ENCODE peak calls at places on chromosome 22, in six cellular contexts. Z is GM19239, Q is SW 1271, Y is midbrain, J is esophagus muscularis mucosa, U is mesothelial cell of epicardium. S is an unnamed sample.
A peak's percentile ranks its signal among the peaks of the same experiment; 100 is the strongest.

GRCh38 chr22:23182289-23183106 is 2.2 kb downstream of the BCR start:
- DNase-seq in Q (no peak), Z (no peak), U (no peak), J (no peak), Y (peak; percentile 13), S (peak; percentile 56)

GRCh38 chr22:30279389-30279788 is 9.9 kb downstream of the CASTOR1 start:
- DNase-seq in J (no peak), Q (no peak), Y (no peak), Z (no peak), U (no peak), S (no peak)

GRCh38 chr22:46500201-46500600 is 37.2 kb downstream of the CELSR1 start:
- DNase-seq in U (no peak), Q (no peak), Y (peak; percentile 24), J (no peak), Z (no peak), S (no peak)

GRCh38 chr22:45804986-45805325 is 133.3 kb downstream of the ATXN10 start:
- DNase-seq in Z (no peak), Q (peak; percentile 95), J (no peak), Y (no peak), U (no peak), S (no peak)

GRCh38 chr22:25111579-25112517 is 87.8 kb upstream of the CRYBB3 start:
- DNase-seq in Q (no peak), Z (no peak), U (no peak), J (no peak), Y (peak; percentile 27), S (no peak)

GRCh38 chr22:35963237-35963810 is 65.3 kb downstream of the RBFOX2 start:
- DNase-seq in Z (no peak), J (no peak), Y (no peak), U (no peak), Q (no peak), S (no peak)

GRCh38 chr22:41444360-41445170 is 2.0 kb downstream of the TOB2 start:
- DNase-seq in Q (peak; percentile 94), J (peak; percentile 98), Y (peak; percentile 90), Z (peak; percentile 81), U (peak; percentile 92), S (peak; percentile 78)

GRCh38 chr22:33823552-33823951 is 96.7 kb downstream of the LARGE1 start:
- DNase-seq in Z (no peak), U (no peak), J (no peak), Q (no peak), Y (no peak), S (no peak)

GRCh38 chr22:26550498-26551033 is 38.3 kb upstream of the TFIP11 start:
- DNase-seq in Q (peak; percentile 34), Y (peak; percentile 53), U (no peak), Z (no peak), J (no peak), S (no peak)

GRCh38 chr22:43750751-43751150 is 61.4 kb downstream of the EFCAB6 start:
- DNase-seq in Z (no peak), Q (no peak), J (peak; percentile 8), U (no peak), Y (no peak), S (no peak)